ENCODE peak calls at places on chromosome 15, in seven cellular contexts. O is omental fat pad, H is AG09309, K is OCI-LY7, W is GM12865, F is cardiac fibroblast, Y is cardiac muscle cell. Q is an unnamed sample.

GRCh38 chr15:88288206-88288605 is 31.7 kb upstream of the NTRK3 start:
- DNase-seq in O (no peak), H (no peak), K (no peak), W (no peak), F (no peak), Y (no peak), Q (no peak)

GRCh38 chr15:62957130-62957529 is 85.4 kb upstream of the TPM1 start:
- DNase-seq in O (no peak), H (no peak), K (no peak), W (no peak), F (peak; percentile 61), Y (no peak), Q (no peak)

GRCh38 chr15:37880009-37880834 is 54.2 kb upstream of the TMCO5A start:
- DNase-seq in O (no peak), H (no peak), K (peak; percentile 31), W (peak; percentile 42), F (peak; percentile 74), Y (peak; percentile 80), Q (no peak)

GRCh38 chr15:66680502-66680901 is 21.5 kb upstream of the SMAD6 start:
- DNase-seq in O (no peak), H (no peak), K (no peak), W (no peak), F (no peak), Y (no peak), Q (no peak)

GRCh38 chr15:90184786-90185704 is 16.1 kb upstream of the SEMA4B start:
- DNase-seq in O (no peak), H (no peak), K (peak; percentile 73), W (peak; percentile 86), F (peak; percentile 64), Y (peak; percentile 43), Q (no peak)

GRCh38 chr15:73944161-73945099 is 18.2 kb downstream of the LOXL1 start:
- DNase-seq in O (no peak), H (no peak), K (no peak), W (no peak), F (no peak), Y (peak; percentile 35), Q (no peak)

GRCh38 chr15:74750759-74751158 is 2.1 kb downstream of the CYP1A2 start:
- DNase-seq in O (no peak), H (no peak), K (no peak), W (no peak), F (no peak), Y (no peak), Q (no peak)

GRCh38 chr15:47027322-47027946 is 689.9 kb upstream of the SEMA6D start:
- DNase-seq in O (no peak), H (no peak), K (no peak), W (peak; percentile 60), F (no peak), Y (no peak), Q (no peak)

GRCh38 chr15:31325976-31326728 is 483 bp upstream of the KLF13 start:
- DNase-seq in O (peak; percentile 89), H (peak; percentile 88), K (peak; percentile 99), W (peak; percentile 99), F (peak; percentile 97), Y (peak; percentile 99), Q (peak; percentile 83)

GRCh38 chr15:42608110-42608531 is 32.7 kb downstream of the STARD9 start:
- DNase-seq in O (no peak), H (no peak), K (peak; percentile 69), W (peak; percentile 72), F (peak; percentile 12), Y (peak; percentile 34), Q (no peak)

GRCh38 chr15:29518442-29518841 is 248.8 kb upstream of the NSMCE3 start:
- DNase-seq in O (no peak), H (no peak), K (no peak), W (no peak), F (no peak), Y (peak; percentile 20), Q (no peak)

GRCh38 chr15:39788800-39789565 is 6.3 kb upstream of the FSIP1 start:
- DNase-seq in O (no peak), H (no peak), K (no peak), W (no peak), F (peak; percentile 63), Y (peak; percentile 36), Q (no peak)

DNA sequence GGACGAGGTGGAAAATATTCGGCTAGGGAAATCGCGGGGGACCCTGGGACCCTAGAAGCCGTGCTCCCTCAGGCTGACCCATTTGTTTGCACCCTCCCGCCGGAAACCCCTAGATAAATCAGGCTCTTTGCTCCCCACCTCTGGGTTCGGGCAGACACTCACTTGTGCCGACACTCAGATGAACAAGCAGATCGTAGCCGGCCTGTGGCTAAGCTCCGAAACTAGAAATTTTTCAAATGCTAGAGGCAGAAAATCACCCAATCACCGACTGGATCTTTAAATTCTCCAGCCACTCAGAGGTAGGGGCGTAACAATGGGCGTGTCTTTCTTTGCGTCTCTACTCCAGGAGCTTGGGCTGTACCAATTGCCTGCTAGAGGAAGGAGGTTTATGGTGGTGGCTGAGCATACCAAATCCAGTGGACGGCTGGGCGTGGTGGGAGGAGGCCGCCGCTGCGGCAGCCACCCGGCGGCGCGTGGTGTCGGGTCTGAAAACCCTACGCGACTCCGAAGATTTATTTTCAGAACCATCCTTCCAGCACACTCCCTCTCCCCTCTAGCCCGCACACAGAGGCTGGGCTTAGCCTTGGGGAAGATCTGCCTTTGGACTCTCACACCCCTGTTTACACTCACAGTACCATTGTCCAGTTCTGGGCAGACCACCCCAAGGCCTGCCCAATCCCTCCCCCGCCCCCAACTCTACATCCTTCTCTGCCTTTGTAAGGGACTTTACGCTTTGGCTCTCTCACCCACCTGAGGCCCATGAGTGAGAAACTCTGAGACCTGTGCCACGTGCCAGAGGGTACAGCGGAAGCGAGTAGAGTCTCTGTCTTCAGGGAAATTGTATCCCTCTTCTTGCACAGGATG is at the start of gene PIF1:
- DNase-seq in O (peak; percentile 64), H (peak; percentile 96), K (peak; percentile 100), W (peak; percentile 99), F (peak; percentile 99), Y (peak; percentile 99), Q (peak; percentile 98)
- TF ChIP-seq CTCF in O (no peak), H (peak; percentile 19), K (peak; percentile 10), W (no peak), F (no peak), Y (no peak), Q (no peak)

GRCh38 chr15:100926258-100926657 is 7.1 kb downstream of the LRRK1 start:
- DNase-seq in O (no peak), H (no peak), K (peak; percentile 53), W (peak; percentile 70), F (no peak), Y (no peak), Q (no peak)

GRCh38 chr15:100925480-100925879 is 6.3 kb downstream of the LRRK1 start:
- DNase-seq in O (no peak), H (no peak), K (no peak), W (no peak), F (no peak), Y (no peak), Q (no peak)

GRCh38 chr15:100929641-100930042 is 10.5 kb downstream of the LRRK1 start:
- DNase-seq in O (no peak), H (no peak), K (peak; percentile 92), W (peak; percentile 44), F (no peak), Y (no peak), Q (peak; percentile 55)

GRCh38 chr15:100928632-100929280 is 9.6 kb downstream of the LRRK1 start:
- DNase-seq in O (no peak), H (no peak), K (peak; percentile 46), W (no peak), F (no peak), Y (no peak), Q (peak; percentile 73)

DNA sequence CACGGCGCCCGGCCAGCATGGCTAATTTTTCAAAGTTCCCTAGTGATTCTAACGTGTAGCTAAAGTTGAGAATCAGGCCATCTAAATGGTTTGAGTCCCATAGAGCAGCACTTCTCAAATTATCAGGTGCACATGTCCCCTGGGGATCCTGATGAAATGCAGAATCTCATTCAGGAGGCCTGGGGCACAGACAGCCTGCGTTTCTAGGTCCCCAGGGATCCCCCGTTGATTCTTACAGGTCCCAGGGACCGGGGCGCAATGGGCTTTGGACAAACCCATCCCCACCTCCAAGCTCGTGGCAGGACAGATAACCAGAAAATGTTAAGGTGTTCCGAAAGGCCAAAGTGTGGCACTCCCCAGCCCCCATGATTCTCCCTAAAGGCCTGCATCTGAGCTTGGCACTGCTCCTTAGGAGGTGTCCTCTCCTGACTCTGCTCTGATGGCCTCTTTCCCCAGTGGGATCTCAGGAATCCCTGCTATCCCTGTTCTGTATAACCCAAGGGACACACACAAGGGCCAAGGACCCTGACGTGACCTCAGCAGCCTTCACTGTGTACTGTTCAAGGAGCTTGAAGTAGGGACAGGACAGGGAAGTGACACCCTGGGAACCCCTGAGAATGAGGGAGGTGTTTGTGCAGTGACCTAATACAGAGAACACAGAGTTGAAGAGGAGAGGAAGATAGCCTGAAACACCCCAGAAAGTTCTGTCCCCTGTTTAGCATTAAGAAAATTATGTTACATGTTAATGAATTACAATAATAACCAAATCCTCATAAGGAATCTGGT is 8.0 kb downstream of the LRRK1 start:
- DNase-seq in O (no peak), H (no peak), K (peak; percentile 96), W (peak; percentile 51), F (no peak), Y (no peak), Q (no peak)
- TF ChIP-seq CTCF in O (no peak), H (no peak), K (no peak), W (no peak), F (no peak), Y (no peak), Q (no peak)

DNA sequence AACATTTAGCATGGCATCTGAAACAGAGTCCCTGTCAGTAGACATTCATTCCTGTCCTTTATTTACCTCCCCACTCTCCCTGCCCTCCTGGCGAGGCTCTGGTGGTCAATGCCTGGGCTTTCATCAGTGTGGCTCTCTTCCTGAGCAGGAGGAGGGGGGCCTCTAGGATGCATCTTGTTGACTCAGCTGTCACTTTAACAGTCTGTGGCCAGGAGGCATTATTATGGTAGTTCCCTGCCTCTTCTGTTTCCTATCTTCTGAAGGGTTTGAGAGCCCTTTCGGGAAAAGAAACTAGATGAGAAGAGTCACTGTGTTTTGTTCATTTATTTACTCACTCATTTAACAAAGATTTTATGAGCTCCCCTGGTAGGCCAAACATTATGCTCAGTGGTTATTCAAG is 2.4 kb upstream of the PPP1R14D start:
- DNase-seq in O (no peak), H (no peak), K (no peak), W (no peak), F (no peak), Y (no peak), Q (no peak)
- TF ChIP-seq CTCF in O (no peak), H (no peak), K (no peak), W (no peak), F (no peak), Y (no peak), Q (no peak)

GRCh38 chr15:77550275-77551251 is 82.1 kb downstream of the LINGO1 start:
- DNase-seq in O (no peak), H (no peak), K (no peak), W (no peak), F (no peak), Y (no peak), Q (no peak)
- TF ChIP-seq CTCF in O (no peak), H (no peak), K (no peak), W (no peak), F (no peak), Y (no peak), Q (no peak)

GRCh38 chr15:65028921-65029735 is at the start of gene MTFMT:
- DNase-seq in O (peak; percentile 82), H (peak; percentile 16), K (peak; percentile 88), W (peak; percentile 90), F (peak; percentile 83), Y (peak; percentile 87), Q (no peak)
- TF ChIP-seq CTCF in O (no peak), H (no peak), K (no peak), W (peak; percentile 9), F (no peak), Y (peak; percentile 8), Q (peak; percentile 3)

Q was measured in LNCaP clone FGC.